ENCODE peak calls at places on chromosomes 13 and 19, in eight cellular contexts. F is neural progenitor cell, M is uterus, A is spleen, R is prostate gland, C is PC-9, N is Karpas-422, Q is BE2C. G is an unnamed sample.
A peak's percentile ranks its signal among the peaks of the same experiment; 100 is the strongest.

GRCh38 chr19:42323473-42323851 is 2.0 kb upstream of the MEGF8 start:
- DNase-seq in Q (no peak), R (no peak), F (peak; percentile 64), A (no peak), M (no peak), C (no peak), N (no peak), G (no peak)

GRCh38 chr13:99659234-99659633 is 158.0 kb downstream of the TM9SF2 start:
- DNase-seq in A (no peak), N (peak; percentile 51), Q (no peak), R (no peak), C (peak; percentile 30), M (no peak), F (peak; percentile 21), G (no peak)

GRCh38 chr13:33441015-33441414 is 155.5 kb upstream of the STARD13 start:
- DNase-seq in N (peak; percentile 43), A (no peak), R (no peak), F (peak; percentile 44), C (no peak), Q (peak; percentile 23), M (no peak), G (peak; percentile 46)

GRCh38 chr19:52748336-52748950 is 13.6 kb upstream of the ZNF611 start:
- DNase-seq in N (peak; percentile 91), C (no peak), M (peak; percentile 38), Q (no peak), A (no peak), R (peak; percentile 22), F (peak; percentile 73), G (peak; percentile 22)

GRCh38 chr13:92136449-92137180 is 738.2 kb downstream of the GPC5 start:
- DNase-seq in Q (no peak), M (no peak), F (no peak), N (no peak), C (no peak), R (no peak), A (no peak), G (no peak)

GRCh38 chr13:39448831-39449230 is 154.2 kb downstream of the LHFPL6 start:
- DNase-seq in M (no peak), N (no peak), C (no peak), Q (no peak), F (peak; percentile 4), R (no peak), A (no peak), G (no peak)

GRCh38 chr13:111508902-111509509 is 188.6 kb downstream of the TEX29 start:
- DNase-seq in C (no peak), A (no peak), F (no peak), Q (no peak), R (no peak), N (no peak), M (no peak), G (no peak)

GRCh38 chr19:1512671-1513491 is at the start of gene ADAMTSL5:
- DNase-seq in M (peak; percentile 69), F (peak; percentile 45), N (peak; percentile 83), R (no peak), C (no peak), Q (peak; percentile 50), A (no peak), G (peak; percentile 41)

DNA sequence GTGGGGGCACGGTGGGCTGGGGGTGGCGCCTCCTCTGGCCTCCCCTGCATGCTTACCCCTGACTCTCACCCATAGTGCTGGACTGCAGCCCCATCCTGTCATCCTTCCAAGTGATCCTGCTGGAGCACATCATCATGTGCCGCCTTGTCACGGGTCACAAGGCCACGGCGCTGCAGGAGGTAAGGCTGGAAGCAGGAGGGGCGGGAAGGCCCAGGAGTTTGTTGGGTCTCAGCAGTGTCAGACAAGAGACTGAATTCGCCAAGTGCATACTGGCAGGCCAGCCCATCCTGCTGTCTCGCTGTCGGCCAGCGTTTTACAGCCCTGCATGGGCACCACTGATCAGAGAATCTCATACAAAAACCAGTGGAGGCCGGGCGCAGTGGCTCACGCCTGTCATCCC is 23.1 kb downstream of the MAU2 start:
- DNase-seq in Q (no peak), F (no peak), C (no peak), R (no peak), M (no peak), N (no peak), A (no peak), G (no peak)
- H3K36me3 ChIP-seq in Q (peaks cover 51% of the 10 kb centered on the region), F (no peaks in the 10 kb centered on the region), C (peaks cover 24% of the 10 kb centered on the region), R (peaks cover 48% of the 10 kb centered on the region), M (no peaks in the 10 kb centered on the region), N (peaks cover 14% of the 10 kb centered on the region), A (no peaks in the 10 kb centered on the region), G (peaks cover 46% of the 10 kb centered on the region)

DNA sequence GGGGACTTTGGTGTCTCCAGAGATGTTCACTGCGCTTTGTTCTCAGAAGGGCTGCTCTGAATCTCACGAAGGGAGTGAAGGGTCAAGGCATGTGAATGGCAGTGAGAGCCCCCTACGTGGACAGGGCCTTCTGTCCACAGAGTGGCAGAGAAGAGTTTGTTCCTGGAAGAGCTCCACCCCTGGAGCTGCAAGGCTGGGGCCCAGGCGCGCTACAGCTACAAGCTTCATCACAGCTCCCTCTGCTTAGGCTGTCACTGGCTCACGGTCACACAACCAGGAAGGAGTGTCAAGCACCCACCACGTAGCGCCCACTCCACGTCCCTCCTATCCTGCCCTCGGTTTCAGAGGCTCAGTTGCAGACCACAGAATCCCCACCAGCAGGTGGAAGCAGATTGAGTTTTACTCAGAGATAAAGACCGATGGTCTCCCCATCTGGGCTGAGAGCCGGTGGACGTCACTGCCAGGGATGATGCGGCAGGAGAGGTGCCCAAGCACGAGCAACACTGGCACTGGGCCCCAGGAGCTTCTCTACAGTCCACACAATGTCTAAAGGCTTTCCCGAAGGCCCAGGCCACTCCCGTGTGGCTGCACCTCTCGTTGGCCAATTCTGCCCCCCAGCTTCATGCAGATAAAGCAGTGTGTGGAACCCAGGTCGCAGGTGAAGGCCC is 23.0 kb upstream of the TFDP1 start:
- DNase-seq in Q (no peak), F (no peak), A (peak; percentile 47), R (no peak), C (no peak), N (no peak), M (no peak), G (no peak)
- H3K4me3 ChIP-seq in Q (no peak overlapping the region), F (no peak overlapping the region), A (no peak overlapping the region), R (no peak overlapping the region), C (no peak overlapping the region), N (no peak overlapping the region), M (no peak overlapping the region), G (no peak overlapping the region)

DNA sequence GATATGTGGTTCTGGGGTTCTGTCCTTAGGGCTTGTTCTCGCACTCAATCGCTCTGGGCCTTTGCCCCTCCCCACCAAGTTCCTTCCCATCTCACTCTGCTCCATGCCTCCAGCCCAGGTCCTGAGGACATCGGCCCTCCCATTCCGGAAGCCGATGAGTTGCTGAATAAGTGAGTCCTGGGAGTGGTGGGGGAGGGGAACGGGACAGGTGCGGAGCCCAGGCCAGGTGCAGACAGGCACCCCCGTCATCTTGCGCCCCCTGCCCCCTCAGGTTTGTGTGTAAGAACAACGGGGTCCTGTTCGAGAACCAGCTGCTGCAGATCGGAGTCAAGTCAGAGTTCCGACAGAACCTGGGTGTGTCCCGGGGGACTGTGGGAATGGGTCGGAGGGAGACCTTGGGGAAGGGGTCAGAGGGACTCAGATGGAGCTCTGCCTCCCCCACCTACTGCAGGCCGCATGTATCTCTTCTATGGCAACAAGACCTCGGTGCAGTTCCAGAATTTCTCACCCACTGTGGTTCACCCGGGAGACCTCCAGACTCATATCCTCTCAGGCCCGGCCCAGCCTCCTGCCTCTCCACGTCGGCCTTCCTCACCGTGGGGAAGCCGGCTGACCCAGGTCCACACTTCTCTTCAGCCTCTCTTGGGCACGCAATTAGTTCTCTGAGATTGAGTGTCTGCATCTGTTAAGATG is 10.1 kb downstream of the FUZ start:
- DNase-seq in R (no peak), Q (no peak), M (peak; percentile 44), A (no peak), C (no peak), N (no peak), F (no peak), G (no peak)
- H3K36me3 ChIP-seq in R (no peaks in the 10 kb centered on the region), Q (peaks cover 14% of the 10 kb centered on the region), M (no peaks in the 10 kb centered on the region), A (peaks cover 6% of the 10 kb centered on the region), C (no peaks in the 10 kb centered on the region), N (peaks cover 19% of the 10 kb centered on the region), F (no peaks in the 10 kb centered on the region), G (peaks cover 27% of the 10 kb centered on the region)

DNA sequence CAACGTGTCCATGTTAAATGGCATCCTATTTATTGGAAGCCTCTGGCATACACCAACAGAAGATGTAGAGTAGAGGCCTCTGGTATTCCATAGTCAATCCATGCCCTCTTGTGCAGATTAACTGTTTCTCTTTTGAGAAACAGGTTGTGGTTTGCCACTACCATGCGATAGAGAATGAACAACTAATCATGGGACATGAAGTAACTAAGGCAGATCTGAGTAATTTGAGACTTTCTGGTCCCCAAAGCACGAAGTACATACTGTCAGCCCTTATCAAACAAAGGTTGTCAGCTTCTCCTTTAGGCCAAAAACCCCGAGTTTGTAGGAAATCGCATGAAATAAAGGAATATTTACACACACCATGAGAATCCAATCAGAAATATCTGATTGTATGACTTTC is 3.6 kb downstream of the ZNF121 start:
- DNase-seq in Q (no peak), N (no peak), C (no peak), F (no peak), R (no peak), A (no peak), M (no peak), G (no peak)
- H3K4me3 ChIP-seq in Q (no peak overlapping the region), N (no peak overlapping the region), C (peak overlapping the region; percentile 3), F (no peak overlapping the region), R (no peak overlapping the region), A (no peak overlapping the region), M (no peak overlapping the region), G (no peak overlapping the region)